ENCODE peak calls at places on chromosomes 3 and 15, in seven cellular contexts. K, N, Q, V, R, T and I are unnamed samples.

GRCh38 chr3:56135941-56136340 is 332.3 kb downstream of the ERC2 start:
- DNase-seq in K (no peak), N (no peak), Q (no peak), V (no peak), R (no peak), T (no peak), I (no peak)

GRCh38 chr3:57582470-57583168 is 14.5 kb downstream of the ARF4 start:
- DNase-seq in K (peak), N (no peak), Q (peak), V (peak), R (no peak), T (peak), I (no peak)

GRCh38 chr3:39668420-39668819 is 141.0 kb upstream of the MYRIP start:
- DNase-seq in K (peak), N (peak), Q (no peak), V (no peak), R (peak), T (peak), I (peak)

GRCh38 chr3:68997887-68998286 is 15.6 kb downstream of the EOGT start:
- DNase-seq in K (no peak), N (no peak), Q (no peak), V (no peak), R (no peak), T (no peak), I (no peak)

GRCh38 chr3:15055019-15055557 is 10.0 kb downstream of the MRPS25 start:
- DNase-seq in K (no peak), N (peak), Q (no peak), V (no peak), R (no peak), T (no peak), I (no peak)

GRCh38 chr3:182063742-182064141 is 352.0 kb downstream of the SOX2 start:
- DNase-seq in K (no peak), N (no peak), Q (no peak), V (no peak), R (no peak), T (no peak), I (no peak)

GRCh38 chr3:183555541-183556081 is at the start of gene KLHL6:
- DNase-seq in K (peak), N (no peak), Q (no peak), V (no peak), R (no peak), T (no peak), I (no peak)

GRCh38 chr15:62847900-62848489 is 194.6 kb upstream of the TPM1 start:
- DNase-seq in K (peak), N (peak), Q (peak), V (peak), R (peak), T (peak), I (peak)

GRCh38 chr15:87728998-87729397 is 527.5 kb downstream of the NTRK3 start:
- DNase-seq in K (no peak), N (no peak), Q (no peak), V (no peak), R (no peak), T (no peak), I (no peak)

GRCh38 chr3:138230525-138230924 is 43.4 kb downstream of the ARMC8 start:
- DNase-seq in K (no peak), N (peak), Q (no peak), V (no peak), R (no peak), T (peak), I (no peak)

GRCh38 chr3:190617185-190617584 is 103.3 kb downstream of the IL1RAP start:
- DNase-seq in K (peak), N (no peak), Q (no peak), V (no peak), R (no peak), T (peak), I (peak)

GRCh38 chr3:73228425-73228824 is 167.0 kb downstream of the EBLN2 start:
- DNase-seq in K (no peak), N (no peak), Q (no peak), V (no peak), R (no peak), T (peak), I (no peak)

GRCh38 chr15:68515371-68516095 is 63.3 kb upstream of the CORO2B start:
- DNase-seq in K (no peak), N (no peak), Q (no peak), V (no peak), R (no peak), T (no peak), I (no peak)
- H3K4ac ChIP-seq in K (no peak), N (no peak), Q (no peak), V (no peak), R (no peak), T (no peak), I (no peak)

DNA sequence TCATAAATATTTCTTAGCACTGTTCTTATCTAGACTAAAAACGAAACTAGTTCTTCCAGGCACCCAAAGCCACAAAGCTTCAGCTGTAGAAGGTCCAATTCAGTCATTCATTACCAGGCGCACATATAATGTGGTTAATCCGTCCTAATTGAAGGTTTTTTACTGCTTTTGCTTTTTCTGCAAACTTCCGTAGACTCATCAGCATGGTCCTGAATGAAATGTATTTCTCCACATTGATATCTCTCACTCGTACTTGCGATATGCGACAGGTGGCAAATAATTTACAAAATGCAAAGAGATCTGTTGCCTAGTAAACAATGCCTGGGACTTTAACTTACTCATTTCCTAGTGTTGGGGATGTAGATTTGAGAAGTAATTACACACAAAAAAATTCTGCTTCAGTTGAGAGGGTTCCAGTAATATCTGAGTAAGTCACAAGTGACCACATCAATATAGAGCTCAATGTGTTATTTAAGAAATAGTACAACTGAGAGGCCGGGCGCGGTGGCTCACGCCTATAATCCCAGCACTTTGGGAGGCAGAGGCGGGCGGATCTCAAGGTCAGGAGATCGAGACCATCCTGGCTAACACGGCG is 75.0 kb upstream of the MBNL1 start:
- DNase-seq in K (no peak), N (no peak), Q (no peak), V (no peak), R (no peak), T (no peak), I (no peak)
- H2AK5ac ChIP-seq in K (no peak), N (no peak), Q (no peak), V (no peak), R (no peak), T (no peak), I (no peak)

DNA sequence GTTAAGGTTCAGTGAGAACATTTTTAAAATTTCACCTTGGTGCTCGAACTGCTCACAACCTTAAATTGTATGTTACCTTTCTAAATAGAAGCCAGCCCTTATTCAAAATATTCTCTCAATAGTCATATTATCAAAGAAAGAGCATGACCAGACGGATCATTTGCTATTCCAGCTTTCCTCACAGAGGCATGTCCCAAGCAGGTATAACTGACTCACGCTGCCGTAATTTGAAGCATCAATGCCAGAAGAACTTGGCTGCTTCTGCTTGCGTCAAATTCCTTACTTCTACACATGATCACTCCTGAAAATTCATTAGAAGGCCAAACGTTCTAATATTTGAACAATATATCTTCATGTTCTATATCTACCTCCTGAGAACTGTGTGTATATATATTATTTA is 69.5 kb upstream of the VGLL4 start:
- DNase-seq in K (no peak), N (no peak), Q (no peak), V (no peak), R (no peak), T (peak), I (no peak)
- H3K27ac ChIP-seq in K (no peak), N (no peak), Q (no peak), V (no peak), R (no peak), T (no peak), I (no peak)

DNA sequence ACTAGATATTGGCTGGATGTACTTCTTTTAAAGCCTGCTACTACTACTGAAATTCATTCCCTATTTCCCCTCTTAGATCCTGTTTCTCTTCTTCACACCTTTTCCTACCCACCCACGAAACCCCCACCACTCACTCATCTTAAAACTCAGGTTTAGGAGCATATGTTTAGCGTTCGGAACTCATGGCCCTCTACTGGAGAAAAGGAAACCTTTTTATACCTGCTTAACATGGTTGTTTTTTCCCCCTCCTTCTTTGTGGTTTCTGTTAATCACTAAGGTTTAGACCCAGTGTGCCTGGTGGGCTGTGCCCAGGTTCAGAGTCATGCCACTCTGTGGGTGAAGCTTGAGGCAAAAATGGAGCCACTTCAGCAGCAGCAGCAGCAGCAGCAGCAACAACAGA is 2.6 kb downstream of the ARID3B start:
- DNase-seq in K (no peak), N (no peak), Q (no peak), V (no peak), R (no peak), T (no peak), I (no peak)
- H3K4ac ChIP-seq in K (no peak), N (no peak), Q (no peak), V (no peak), R (no peak), T (peak), I (no peak)